ENCODE peak calls at places on chromosomes 2 and 18, in nine cellular contexts. H is kidney tubule cell; U is activated naive CD8-positive, alpha-beta T cell treated with anti-CD3 and anti-CD28 coated beads, Interleukin-2, amount 50 U/mL, for 24 hours; P is EH; B is nephron progenitor cell; N is dermis microvascular lymphatic vessel endothelial cell; T is mammary epithelial cell; Q is memory B cell; L is T-helper 1 cell. Y is an unnamed sample.

GRCh38 chr2:100801402-100801801 is 18.5 kb upstream of the NPAS2 start:
- DNase-seq in H (no peak), B (no peak), P (peak), N (no peak), U (no peak), T (peak), Q (no peak), L (no peak), Y (no peak)

GRCh38 chr2:70984228-70984575 is 5.8 kb downstream of the ANKRD53 start:
- DNase-seq in U (no peak), Q (no peak), T (no peak), H (no peak), N (no peak), B (no peak), P (no peak), L (no peak), Y (no peak)

GRCh38 chr2:223723954-223724411 is 113.4 kb downstream of the AP1S3 start:
- DNase-seq in P (no peak), Q (no peak), H (peak), N (no peak), B (peak), T (no peak), L (no peak), U (no peak), Y (no peak)

GRCh38 chr2:142872900-142873724 is 4.4 kb upstream of the KYNU start:
- DNase-seq in H (peak), P (peak), L (no peak), U (no peak), B (no peak), N (no peak), T (peak), Q (no peak), Y (no peak)

GRCh38 chr2:20382965-20383800 is 32.5 kb upstream of the PUM2 start:
- DNase-seq in U (no peak), N (no peak), B (no peak), H (peak), Q (no peak), T (peak), L (no peak), P (peak), Y (no peak)

GRCh38 chr18:75502286-75502685 is 74.8 kb upstream of the SMIM21 start:
- DNase-seq in Q (no peak), P (peak), L (no peak), B (no peak), T (no peak), N (no peak), U (no peak), H (no peak), Y (no peak)

GRCh38 chr2:19895535-19895934 is 6.2 kb downstream of the TTC32 start:
- DNase-seq in B (no peak), L (peak), N (no peak), P (peak), H (no peak), U (no peak), T (no peak), Q (no peak), Y (no peak)

GRCh38 chr2:111617804-111618576 is 266.0 kb downstream of the ANAPC1 start:
- DNase-seq in N (no peak), P (peak), T (no peak), Q (no peak), L (no peak), B (no peak), U (no peak), H (no peak), Y (no peak)

GRCh38 chr2:106142683-106143082 is 51.4 kb downstream of the UXS1 start:
- DNase-seq in H (no peak), T (peak), U (no peak), B (no peak), Q (no peak), P (no peak), L (no peak), N (no peak), Y (no peak)

GRCh38 chr2:226031962-226032441 is 632.5 kb downstream of the NYAP2 start:
- DNase-seq in N (no peak), P (peak), U (no peak), T (peak), Q (no peak), L (no peak), B (no peak), H (no peak), Y (no peak)

GRCh38 chr2:20422679-20423271 is 24.1 kb upstream of the RHOB start:
- DNase-seq in U (no peak), N (no peak), P (peak), H (no peak), T (peak), Q (no peak), B (no peak), L (peak), Y (no peak)

GRCh38 chr2:205435970-205436369 is 246.3 kb upstream of the NRP2 start:
- DNase-seq in Q (no peak), P (peak), T (peak), L (no peak), U (no peak), H (peak), B (no peak), N (no peak), Y (no peak)

GRCh38 chr18:2932247-2933181 is 80.4 kb downstream of the LPIN2 start:
- DNase-seq in H (peak), Q (peak), P (peak), N (peak), L (peak), B (peak), T (peak), U (no peak), Y (peak)

GRCh38 chr2:199356412-199356811 is 101.3 kb downstream of the SATB2 start:
- DNase-seq in H (no peak), B (no peak), U (no peak), L (no peak), N (no peak), P (peak), T (no peak), Q (no peak), Y (no peak)

GRCh38 chr2:160747771-160748170 is 254.2 kb upstream of the RBMS1 start:
- DNase-seq in U (no peak), H (peak), L (no peak), Q (no peak), N (no peak), B (no peak), P (peak), T (peak), Y (peak)